ENCODE peak calls at places on chromosome 10, in seven cellular contexts. T is suprapubic skin; P is stimulated activated CD4-positive, alpha-beta T cell treated with anti-CD3 and anti-CD28 coated beads, Interleukin-1b, Interleukin-23, amount 100 ng/mL, for 1 hour; L is memory B cell; R is CD8-positive, alpha-beta T cell; K is neural progenitor cell; S is activated CD4-positive, alpha-beta memory T cell treated with anti-CD3 and anti-CD28 coated beads for 36 hours. H is an unnamed sample.

GRCh38 chr10:58661336-58661735 is 148.7 kb downstream of the BICC1 start:
- DNase-seq in T (no peak), P (no peak), L (no peak), R (no peak), K (no peak), S (no peak), H (no peak)

GRCh38 chr10:72846225-72846624 is 47.3 kb upstream of the OIT3 start:
- DNase-seq in T (no peak), P (no peak), L (no peak), R (no peak), K (no peak), S (peak), H (no peak)

GRCh38 chr10:31341552-31341951 is 22.5 kb downstream of the ZEB1 start:
- DNase-seq in T (no peak), P (no peak), L (no peak), R (no peak), K (no peak), S (no peak), H (no peak)

GRCh38 chr10:44295619-44296222 is 89.2 kb downstream of the CXCL12 start:
- DNase-seq in T (no peak), P (no peak), L (no peak), R (no peak), K (no peak), S (no peak), H (no peak)

GRCh38 chr10:6383099-6383812 is 180.5 kb downstream of the PFKFB3 start:
- DNase-seq in T (no peak), P (no peak), L (no peak), R (no peak), K (no peak), S (no peak), H (no peak)

GRCh38 chr10:14601872-14602725 is 172.6 kb downstream of the FAM107B start:
- DNase-seq in T (no peak), P (no peak), L (peak), R (peak), K (no peak), S (peak), H (peak)

GRCh38 chr10:131094406-131095108 is 217.0 kb downstream of the TCERG1L start:
- DNase-seq in T (no peak), P (no peak), L (no peak), R (no peak), K (no peak), S (no peak), H (no peak)

GRCh38 chr10:125056161-125057132 is 103.9 kb downstream of the CTBP2 start:
- DNase-seq in T (no peak), P (no peak), L (no peak), R (no peak), K (peak), S (no peak), H (no peak)

GRCh38 chr10:77201135-77202111 is 436.2 kb downstream of the KCNMA1 start:
- DNase-seq in T (no peak), P (no peak), L (no peak), R (no peak), K (no peak), S (no peak), H (no peak)

GRCh38 chr10:99659868-99660366 is 608 bp downstream of the ENTPD7 start:
- DNase-seq in T (no peak), P (no peak), L (no peak), R (no peak), K (no peak), S (no peak), H (no peak)

GRCh38 chr10:8794860-8795259 is 740.4 kb downstream of the GATA3 start:
- DNase-seq in T (no peak), P (no peak), L (no peak), R (no peak), K (no peak), S (peak), H (no peak)

GRCh38 chr10:22453948-22454347 is 108.7 kb downstream of the SPAG6 start:
- DNase-seq in T (no peak), P (no peak), L (no peak), R (no peak), K (no peak), S (no peak), H (no peak)

GRCh38 chr10:3811331-3811870 is 26.4 kb upstream of the KLF6 start:
- DNase-seq in T (no peak), P (no peak), L (no peak), R (no peak), K (no peak), S (peak), H (no peak)